ENCODE peak calls at places on chromosomes 2 and 18, in six cellular contexts. G is AG10803; O is HCT116; J is sigmoid colon; Y is hippocampal formation; K is stimulated activated CD4-positive, alpha-beta T cell treated with anti-CD3 and anti-CD28 coated beads, TNF-alpha, amount 100 ng/mL, for 1 hour. M is an unnamed sample.

GRCh38 chr18:63677490-63678225 is 16.0 kb upstream of the SERPINB3 start:
- DNase-seq in G (peak), O (no peak), J (no peak), Y (no peak), K (no peak), M (no peak)

GRCh38 chr18:63207154-63207790 is 112.3 kb downstream of the BCL2 start:
- DNase-seq in G (no peak), O (no peak), J (no peak), Y (no peak), K (no peak), M (peak)

GRCh38 chr18:58299936-58300335 is 255.9 kb downstream of the NEDD4L start:
- DNase-seq in G (no peak), O (no peak), J (no peak), Y (no peak), K (no peak), M (no peak)

GRCh38 chr2:111157071-111157661 is 36.5 kb downstream of the BCL2L11 start:
- DNase-seq in G (no peak), O (no peak), J (no peak), Y (no peak), K (no peak), M (no peak)

GRCh38 chr18:67117804-67118203 is 398.7 kb downstream of the DSEL start:
- DNase-seq in G (no peak), O (no peak), J (no peak), Y (no peak), K (no peak), M (no peak)

GRCh38 chr2:11155326-11156059 is at the start of gene SLC66A3:
- DNase-seq in G (peak), O (peak), J (no peak), Y (peak), K (no peak), M (peak)

GRCh38 chr2:24509840-24510239 is 18.8 kb downstream of the NCOA1 start:
- DNase-seq in G (no peak), O (no peak), J (no peak), Y (no peak), K (no peak), M (no peak)

GRCh38 chr18:57776767-57777166 is 26.3 kb downstream of the ATP8B1 start:
- DNase-seq in G (peak), O (no peak), J (no peak), Y (no peak), K (no peak), M (no peak)

GRCh38 chr2:110153416-110153815 is 37.8 kb upstream of the MALL start:
- DNase-seq in G (no peak), O (no peak), J (no peak), Y (no peak), K (no peak), M (no peak)

GRCh38 chr18:6078877-6079276 is 183.6 kb upstream of the TMEM200C start:
- DNase-seq in G (no peak), O (no peak), J (no peak), Y (no peak), K (no peak), M (no peak)

GRCh38 chr2:195304310-195304709 is 352.7 kb upstream of the SLC39A10 start:
- DNase-seq in G (peak), O (peak), J (no peak), Y (no peak), K (no peak), M (no peak)

GRCh38 chr2:56100791-56101312 is 82.9 kb upstream of the CCDC85A start:
- DNase-seq in G (no peak), O (no peak), J (no peak), Y (no peak), K (no peak), M (no peak)

GRCh38 chr2:237875234-237876055 is 16.0 kb downstream of the RAMP1 start:
- DNase-seq in G (no peak), O (no peak), J (peak), Y (no peak), K (no peak), M (no peak)

GRCh38 chr2:151049746-151050145 is 211.9 kb downstream of the RBM43 start:
- DNase-seq in G (peak), O (no peak), J (no peak), Y (no peak), K (no peak), M (no peak)

GRCh38 chr2:28088970-28089369 is 198.4 kb downstream of the BABAM2 start:
- DNase-seq in G (peak), O (no peak), J (no peak), Y (no peak), K (no peak), M (no peak)

GRCh38 chr2:107337209-107337898 is 451.4 kb upstream of the ST6GAL2 start:
- DNase-seq in G (peak), O (no peak), J (no peak), Y (no peak), K (no peak), M (no peak)

GRCh38 chr2:233079473-233079877 is 19.3 kb downstream of the INPP5D start:
- DNase-seq in G (no peak), O (no peak), J (no peak), Y (no peak), K (no peak), M (no peak)

GRCh38 chr2:172285010-172285621 is 142.3 kb upstream of the ITGA6 start:
- DNase-seq in G (peak), O (no peak), J (no peak), Y (peak), K (no peak), M (no peak)

GRCh38 chr18:22475426-22476100 is 57.8 kb upstream of the CTAGE1 start:
- DNase-seq in G (no peak), O (no peak), J (no peak), Y (no peak), K (no peak), M (no peak)

GRCh38 chr18:59897321-59897954 is 2.4 kb upstream of the PMAIP1 start:
- DNase-seq in G (no peak), O (no peak), J (no peak), Y (no peak), K (no peak), M (no peak)

GRCh38 chr2:36379710-36380448 is 24.3 kb downstream of the CRIM1 start:
- DNase-seq in G (peak), O (no peak), J (no peak), Y (no peak), K (no peak), M (no peak)

GRCh38 chr2:128503358-128504241 is 184.9 kb upstream of the HS6ST1 start:
- DNase-seq in G (no peak), O (no peak), J (no peak), Y (no peak), K (no peak), M (no peak)

GRCh38 chr2:46381871-46382270 is 84.7 kb downstream of the EPAS1 start:
- DNase-seq in G (no peak), O (no peak), J (no peak), Y (no peak), K (no peak), M (no peak)

GRCh38 chr2:174210861-174211260 is 37.5 kb downstream of the OLA1 start:
- DNase-seq in G (no peak), O (no peak), J (no peak), Y (no peak), K (no peak), M (no peak)

GRCh38 chr2:148614332-148615049 is 30.1 kb upstream of the EPC2 start:
- DNase-seq in G (peak), O (peak), J (no peak), Y (peak), K (no peak), M (no peak)

GRCh38 chr2:222805591-222806304 is 55.1 kb upstream of the ACSL3 start:
- DNase-seq in G (peak), O (no peak), J (no peak), Y (no peak), K (no peak), M (no peak)

GRCh38 chr2:160245614-160246156 is 45.6 kb upstream of the ITGB6 start:
- DNase-seq in G (no peak), O (no peak), J (no peak), Y (no peak), K (no peak), M (no peak)

GRCh38 chr18:59502899-59503245 is 143.8 kb upstream of the LMAN1 start:
- DNase-seq in G (no peak), O (no peak), J (peak), Y (no peak), K (no peak), M (no peak)

GRCh38 chr2:172288603-172289002 is 138.8 kb upstream of the ITGA6 start:
- DNase-seq in G (no peak), O (peak), J (no peak), Y (no peak), K (no peak), M (no peak)

GRCh38 chr2:6685447-6685846 is 180.3 kb downstream of the CMPK2 start:
- DNase-seq in G (no peak), O (no peak), J (no peak), Y (no peak), K (no peak), M (no peak)

GRCh38 chr2:15773846-15774245 is 166.5 kb upstream of the MYCN start:
- DNase-seq in G (no peak), O (no peak), J (no peak), Y (no peak), K (no peak), M (no peak)

GRCh38 chr18:52979888-52980287 is 639.9 kb downstream of the DCC start:
- DNase-seq in G (no peak), O (no peak), J (no peak), Y (no peak), K (no peak), M (no peak)

GRCh38 chr2:234674781-234675201 is 177.9 kb upstream of the ARL4C start:
- DNase-seq in G (peak), O (no peak), J (no peak), Y (no peak), K (no peak), M (no peak)

GRCh38 chr2:106144621-106145331 is 49.3 kb downstream of the UXS1 start:
- DNase-seq in G (no peak), O (no peak), J (no peak), Y (no peak), K (no peak), M (no peak)

GRCh38 chr2:1590611-1591460 is 153.5 kb downstream of the PXDN start:
- DNase-seq in G (no peak), O (no peak), J (no peak), Y (no peak), K (no peak), M (no peak)

GRCh38 chr2:176744156-176744555 is 468.4 kb upstream of the HNRNPA3 start:
- DNase-seq in G (no peak), O (no peak), J (no peak), Y (no peak), K (no peak), M (no peak)